ENCODE peak calls at places on chromosome 21, in five cellular contexts. A, E, D, K and Y are unnamed samples.

GRCh38 chr21:34933609-34934345 is 115.3 kb downstream of the RUNX1 start:
- DNase-seq in A (no peak), E (no peak), D (no peak), K (no peak), Y (no peak)

GRCh38 chr21:45638707-45639106 is 4.8 kb upstream of the PCBP3 start:
- DNase-seq in A (no peak), E (no peak), D (no peak), K (no peak), Y (no peak)

GRCh38 chr21:25385912-25386474 is 221.3 kb downstream of the MRPL39 start:
- DNase-seq in A (no peak), E (peak), D (no peak), K (peak), Y (peak)

GRCh38 chr21:17554619-17555472 is 42.0 kb downstream of the CXADR start:
- DNase-seq in A (no peak), E (peak), D (no peak), K (no peak), Y (no peak)

GRCh38 chr21:37044643-37045042 is 28.2 kb downstream of the PIGP start:
- DNase-seq in A (no peak), E (no peak), D (no peak), K (no peak), Y (no peak)

GRCh38 chr21:14955936-14956520 is 108.8 kb downstream of the NRIP1 start:
- DNase-seq in A (no peak), E (no peak), D (no peak), K (no peak), Y (no peak)

GRCh38 chr21:18153063-18153462 is 91.6 kb upstream of the CHODL start:
- DNase-seq in A (no peak), E (no peak), D (no peak), K (no peak), Y (no peak)

GRCh38 chr21:30097791-30098190 is 68.8 kb downstream of the CLDN17 start:
- DNase-seq in A (no peak), E (no peak), D (no peak), K (no peak), Y (no peak)

GRCh38 chr21:31744162-31744800 is 12.4 kb upstream of the SCAF4 start:
- DNase-seq in A (no peak), E (no peak), D (no peak), K (no peak), Y (no peak)

GRCh38 chr21:45790427-45790826 is 146.9 kb downstream of the PCBP3 start:
- DNase-seq in A (no peak), E (no peak), D (no peak), K (no peak), Y (no peak)

GRCh38 chr21:29888437-29888836 is 51.4 kb downstream of the GRIK1 start:
- DNase-seq in A (no peak), E (no peak), D (no peak), K (no peak), Y (no peak)

GRCh38 chr21:15003463-15004135 is 61.2 kb downstream of the NRIP1 start:
- DNase-seq in A (no peak), E (no peak), D (no peak), K (no peak), Y (peak)

GRCh38 chr21:31780944-31781343 is 49.0 kb upstream of the SCAF4 start:
- DNase-seq in A (no peak), E (no peak), D (no peak), K (no peak), Y (peak)

GRCh38 chr21:28068455-28069358 is 924.0 kb downstream of the LTN1 start:
- DNase-seq in A (no peak), E (no peak), D (no peak), K (no peak), Y (no peak)

GRCh38 chr21:44667612-44668011 is 885 bp upstream of the KRTAP12-2 start:
- DNase-seq in A (no peak), E (no peak), D (no peak), K (no peak), Y (no peak)

GRCh38 chr21:32538147-32538792 is 47.1 kb downstream of the TCP10L start:
- DNase-seq in A (no peak), E (no peak), D (no peak), K (peak), Y (no peak)

GRCh38 chr21:39386194-39386593 is 37.3 kb upstream of the HMGN1 start:
- DNase-seq in A (no peak), E (no peak), D (no peak), K (no peak), Y (no peak)

GRCh38 chr21:44871576-44872265 is 1.8 kb downstream of the PTTG1IP start:
- DNase-seq in A (no peak), E (no peak), D (no peak), K (no peak), Y (no peak)

GRCh38 chr21:45622416-45623097 is 21.0 kb upstream of the PCBP3 start:
- DNase-seq in A (no peak), E (no peak), D (no peak), K (no peak), Y (no peak)

GRCh38 chr21:22585558-22585957 is 1587.3 kb downstream of the NCAM2 start:
- DNase-seq in A (no peak), E (no peak), D (no peak), K (no peak), Y (no peak)

GRCh38 chr21:31075844-31076243 is 37.6 kb upstream of the KRTAP19-8 start:
- DNase-seq in A (no peak), E (no peak), D (no peak), K (no peak), Y (no peak)

GRCh38 chr21:42263591-42264131 is 44.7 kb downstream of the ABCG1 start:
- DNase-seq in A (peak), E (no peak), D (no peak), K (no peak), Y (no peak)

GRCh38 chr21:21730524-21730923 is 732.3 kb downstream of the NCAM2 start:
- DNase-seq in A (no peak), E (no peak), D (no peak), K (no peak), Y (no peak)

GRCh38 chr21:44702973-44703730 is 6.2 kb downstream of the KRTAP10-12 start:
- DNase-seq in A (no peak), E (no peak), D (no peak), K (peak), Y (no peak)

GRCh38 chr21:29105218-29105617 is 25.2 kb upstream of the MAP3K7CL start:
- DNase-seq in A (no peak), E (no peak), D (no peak), K (no peak), Y (no peak)

GRCh38 chr21:26506951-26507350 is 66.1 kb downstream of the CYYR1 start:
- DNase-seq in A (no peak), E (no peak), D (no peak), K (no peak), Y (no peak)

GRCh38 chr21:40845621-40846020 is 1.3 kb downstream of the DSCAM start:
- DNase-seq in A (no peak), E (no peak), D (no peak), K (no peak), Y (no peak)

GRCh38 chr21:31505975-31506374 is 153.5 kb upstream of the SOD1 start:
- DNase-seq in A (no peak), E (no peak), D (no peak), K (no peak), Y (no peak)

GRCh38 chr21:15010645-15011044 is 54.2 kb downstream of the NRIP1 start:
- DNase-seq in A (no peak), E (no peak), D (no peak), K (no peak), Y (no peak)

GRCh38 chr21:29146726-29147125 is 16.3 kb downstream of the MAP3K7CL start:
- DNase-seq in A (no peak), E (no peak), D (no peak), K (no peak), Y (no peak)

GRCh38 chr21:42413500-42413899 is 9.8 kb downstream of the UBASH3A start:
- DNase-seq in A (no peak), E (no peak), D (no peak), K (no peak), Y (no peak)

GRCh38 chr21:35578350-35578782 is 482.0 kb downstream of the SETD4 start:
- DNase-seq in A (no peak), E (no peak), D (no peak), K (no peak), Y (no peak)

GRCh38 chr21:15978158-15978805 is 248.5 kb downstream of the USP25 start:
- DNase-seq in A (no peak), E (no peak), D (no peak), K (no peak), Y (no peak)

GRCh38 chr21:36359185-36359584 is 26.0 kb upstream of the CHAF1B start:
- DNase-seq in A (no peak), E (no peak), D (no peak), K (no peak), Y (no peak)

GRCh38 chr21:34526618-34527290 is 14.7 kb upstream of the KCNE1 start:
- DNase-seq in A (peak), E (peak), D (no peak), K (peak), Y (no peak)

GRCh38 chr21:44006017-44006624 is 6.0 kb upstream of the TRAPPC10 start:
- DNase-seq in A (no peak), E (peak), D (no peak), K (no peak), Y (no peak)

GRCh38 chr21:34227386-34227852 is 136.4 kb upstream of the KCNE2 start:
- DNase-seq in A (no peak), E (no peak), D (no peak), K (no peak), Y (no peak)